ENCODE peak calls at places on chromosomes 3 and 15, in four cellular contexts. Q is CD8-positive, alpha-beta T cell; Z is sigmoid colon; N is spleen. H is an unnamed sample. For H3K4me1, the result is how much of the 10 kb centered on the place peaks cover.

GRCh38 chr15:91408476-91409076 is 308.5 kb downstream of the SV2B start:
- DNase-seq in Q (no peak), Z (no peak), N (no peak), H (no peak)

GRCh38 chr15:88089019-88089603 is 167.4 kb downstream of the NTRK3 start:
- DNase-seq in Q (no peak), Z (no peak), N (no peak), H (no peak)

GRCh38 chr3:149767720-149768119 is 15.4 kb upstream of the COMMD2 start:
- DNase-seq in Q (no peak), Z (no peak), N (no peak), H (no peak)

GRCh38 chr3:134394380-134394779 is 20.1 kb upstream of the AMOTL2 start:
- DNase-seq in Q (no peak), Z (no peak), N (no peak), H (no peak)

GRCh38 chr3:129001101-129001816 is at the start of gene EFCC1:
- DNase-seq in Q (no peak), Z (peak), N (no peak), H (peak)

GRCh38 chr3:149657458-149657795 is 398 bp downstream of the WWTR1 start:
- DNase-seq in Q (no peak), Z (no peak), N (peak), H (peak)

GRCh38 chr3:71006810-71007785 is 576.4 kb downstream of the FOXP1 start:
- DNase-seq in Q (no peak), Z (no peak), N (no peak), H (no peak)

GRCh38 chr3:112390783-112391641 is 58.1 kb downstream of the CD200 start:
- DNase-seq in Q (no peak), Z (no peak), N (no peak), H (no peak)

GRCh38 chr3:94062513-94063404 is at the start of the genes DHFR2 and NSUN3:
- DNase-seq in Q (peak), Z (peak), N (peak), H (peak)

GRCh38 chr15:75732809-75733451 is 20.3 kb upstream of the CSPG4 start:
- DNase-seq in Q (no peak), Z (peak), N (peak), H (peak)

DNA sequence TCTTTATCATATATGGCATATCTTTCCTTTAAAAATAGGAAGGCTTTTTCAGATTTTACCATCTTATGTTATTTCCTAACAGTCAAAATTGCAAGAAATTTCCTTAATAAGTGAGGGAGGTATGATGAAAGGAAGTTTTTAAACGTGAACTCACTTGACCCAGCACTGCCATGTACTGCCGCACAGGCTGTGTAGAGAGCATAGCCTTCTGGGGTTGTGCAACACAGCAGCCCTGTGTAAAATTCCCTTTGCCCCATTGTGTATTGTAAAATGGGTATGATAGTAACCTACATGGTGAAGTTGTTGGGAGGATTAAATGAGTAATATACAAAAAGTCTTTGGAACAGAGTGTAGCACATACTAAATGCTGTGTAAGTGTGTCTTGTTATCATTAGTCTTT is 78.6 kb downstream of the PEX5L start:
- DNase-seq in Q (no peak), Z (no peak), N (no peak), H (no peak)
- H3K4me1 ChIP-seq in Q (under half), Z (under half), N (under half), H (under half)

DNA sequence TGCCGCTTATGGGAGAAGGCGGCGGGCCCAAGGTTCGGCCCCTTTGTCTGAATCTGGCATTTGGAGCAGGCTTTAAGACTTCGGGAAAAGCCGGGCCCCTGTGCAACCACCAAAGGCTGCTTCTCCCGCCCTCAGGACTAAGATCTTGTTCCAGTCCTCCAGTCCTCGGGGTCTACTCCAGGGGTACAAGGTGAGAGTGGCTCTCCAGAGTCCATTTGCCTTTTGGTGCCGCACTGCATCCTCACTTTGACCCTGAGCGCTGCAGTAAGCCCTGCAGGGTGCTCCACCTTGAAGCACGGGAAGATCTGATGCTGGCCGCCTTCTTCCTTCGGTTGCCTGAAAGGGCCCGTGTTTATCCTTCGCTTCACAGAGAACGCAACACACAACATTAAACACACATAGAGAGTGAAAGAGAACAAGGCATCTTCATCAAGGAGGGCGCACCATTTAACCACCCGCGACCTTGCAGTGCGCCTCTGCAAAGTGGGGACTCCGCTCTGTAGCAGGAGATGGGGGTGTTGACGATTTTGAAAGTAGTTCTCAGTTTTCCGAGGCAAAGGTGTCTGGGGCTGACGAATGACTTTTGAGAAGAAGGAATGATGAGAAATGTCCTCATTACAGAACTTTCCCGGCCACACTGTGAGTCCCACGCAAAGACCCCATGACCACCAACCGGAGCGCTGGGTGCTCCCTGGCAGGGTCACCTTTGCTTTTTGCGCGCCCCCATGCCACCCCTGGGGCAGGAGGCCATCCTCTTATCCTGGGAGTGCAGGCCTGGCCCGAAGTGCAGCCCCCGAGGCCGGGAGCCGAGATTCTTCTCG is 1.0 kb downstream of the PIGZ start:
- DNase-seq in Q (no peak), Z (no peak), N (peak), H (no peak)
- H3K4me3 ChIP-seq in Q (no peak), Z (peak), N (peak), H (peak)

DNA sequence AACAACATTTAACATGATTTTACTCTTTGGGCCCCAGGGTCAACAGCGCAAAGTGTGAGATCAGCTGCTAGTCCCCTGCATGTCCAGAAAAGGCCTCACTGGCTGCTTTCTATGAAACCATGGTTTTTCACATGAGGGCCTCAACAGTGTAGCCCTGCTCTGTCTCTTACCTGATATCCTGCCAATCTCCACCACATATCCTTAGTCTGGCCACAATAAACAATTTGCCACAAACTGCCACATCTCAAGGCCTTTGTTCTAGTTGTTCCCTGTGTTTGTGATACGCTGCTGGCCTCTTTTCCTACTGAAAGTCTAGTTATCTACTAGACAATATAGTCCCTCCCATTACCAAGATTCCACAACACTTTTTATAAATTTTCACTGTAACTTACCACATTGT is 17.7 kb downstream of the VPS39 start:
- DNase-seq in Q (no peak), Z (no peak), N (no peak), H (no peak)
- H3K27ac ChIP-seq in Q (no peak), Z (no peak), N (no peak), H (no peak)

GRCh38 chr3:13011369-13012227 is 61.6 kb downstream of the IQSEC1 start:
- DNase-seq in Q (peak), Z (peak), N (peak), H (peak)

GRCh38 chr3:13010770-13011169 is 62.5 kb downstream of the IQSEC1 start:
- DNase-seq in Q (no peak), Z (no peak), N (no peak), H (no peak)

GRCh38 chr3:13008114-13008995 is 64.9 kb downstream of the IQSEC1 start:
- DNase-seq in Q (no peak), Z (peak), N (peak), H (no peak)

GRCh38 chr3:13009132-13009945 is 63.9 kb downstream of the IQSEC1 start:
- DNase-seq in Q (peak), Z (peak), N (peak), H (peak)

DNA sequence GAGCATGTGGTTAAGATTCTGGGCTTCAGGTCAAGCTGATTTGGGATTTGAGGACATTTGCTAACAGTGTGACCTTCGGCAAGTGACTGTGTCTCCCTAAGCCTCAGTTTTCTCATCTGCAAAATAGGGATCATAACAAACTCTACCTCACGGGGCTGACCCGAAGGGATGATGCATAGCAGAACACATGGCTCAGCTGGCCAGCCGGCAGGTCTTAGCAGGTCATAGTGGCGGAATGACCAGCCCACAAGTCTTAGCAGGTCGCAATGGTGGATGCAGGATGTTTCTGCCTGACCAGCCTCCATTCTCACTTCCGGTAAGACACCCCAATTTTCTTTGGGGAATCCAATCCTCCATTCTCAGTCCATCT is 63.3 kb downstream of the IQSEC1 start:
- DNase-seq in Q (no peak), Z (no peak), N (peak), H (no peak)
- H3K4me1 ChIP-seq in Q (half or more), Z (under half), N (half or more), H (under half)

GRCh38 chr3:127777861-127778711 is 44.2 kb downstream of the MGLL start:
- DNase-seq in Q (no peak), Z (no peak), N (peak), H (no peak)

GRCh38 chr3:127775398-127776109 is 46.8 kb downstream of the MGLL start:
- DNase-seq in Q (no peak), Z (peak), N (peak), H (peak)

GRCh38 chr3:127774647-127775046 is 47.7 kb downstream of the MGLL start:
- DNase-seq in Q (no peak), Z (no peak), N (peak), H (no peak)

GRCh38 chr3:127777332-127777731 is 45.0 kb downstream of the MGLL start:
- DNase-seq in Q (no peak), Z (no peak), N (peak), H (no peak)

GRCh38 chr3:127776347-127776746 is 46.0 kb downstream of the MGLL start:
- DNase-seq in Q (no peak), Z (no peak), N (peak), H (no peak)
- H3K4me3 ChIP-seq in Q (no peak), Z (no peak), N (no peak), H (no peak)